ENCODE peak calls at places on chromosomes 16 and 17, in five cellular contexts. O is AG09319, H is cardiac fibroblast, B is Kasumi-1, Y is Right ventricle myocardium inferior. D is an unnamed sample.

GRCh38 chr16:30921748-30922419 is 1.5 kb upstream of the FBXL19 start:
- DNase-seq in O (peak), H (peak), B (peak), Y (peak), D (peak)

GRCh38 chr17:11548398-11548797 is 49.9 kb upstream of the DNAH9 start:
- DNase-seq in O (no peak), H (no peak), B (no peak), Y (no peak), D (no peak)

GRCh38 chr17:6603746-6604325 is 36.7 kb downstream of the KIAA0753 start:
- DNase-seq in O (no peak), H (peak), B (no peak), Y (no peak), D (no peak)

GRCh38 chr17:38358586-38359513 is 7.2 kb downstream of the SOCS7 start:
- DNase-seq in O (no peak), H (no peak), B (no peak), Y (no peak), D (no peak)

GRCh38 chr16:58222532-58223316 is 24.8 kb upstream of the CSNK2A2 start:
- DNase-seq in O (no peak), H (peak), B (no peak), Y (no peak), D (no peak)

GRCh38 chr17:74196541-74197310 is 6.8 kb upstream of the RPL38 start:
- DNase-seq in O (no peak), H (no peak), B (no peak), Y (no peak), D (no peak)

GRCh38 chr16:86219655-86220445 is 290.5 kb upstream of the FOXF1 start:
- DNase-seq in O (peak), H (peak), B (no peak), Y (no peak), D (no peak)

GRCh38 chr17:17025621-17026020 is 16.6 kb upstream of the MPRIP start:
- DNase-seq in O (no peak), H (no peak), B (no peak), Y (no peak), D (no peak)

GRCh38 chr17:16617481-16618060 is 36.1 kb downstream of the ZNF624 start:
- DNase-seq in O (no peak), H (no peak), B (no peak), Y (no peak), D (no peak)

GRCh38 chr16:87254734-87255133 is 62.5 kb downstream of the C16orf95 start:
- DNase-seq in O (no peak), H (no peak), B (no peak), Y (no peak), D (no peak)

D was measured in AG04449.